ENCODE peak calls at places on chromosomes 1 and 21, in five cellular contexts. I, B, V, U and T are unnamed samples.

GRCh38 chr1:100510441-100510840 is 27.5 kb upstream of the GPR88 start:
- DNase-seq in I (no peak), B (no peak), V (no peak), U (no peak), T (peak)

GRCh38 chr1:165631403-165632151 is 543 bp downstream of the MGST3 start:
- DNase-seq in I (peak), B (peak), V (peak), U (peak), T (peak)

GRCh38 chr1:5408401-5408800 is 583.8 kb downstream of the NPHP4 start:
- DNase-seq in I (no peak), B (no peak), V (no peak), U (no peak), T (no peak)

GRCh38 chr1:165561257-165561656 is 17.5 kb downstream of the LRRC52 start:
- DNase-seq in I (no peak), B (no peak), V (no peak), U (no peak), T (no peak)

GRCh38 chr1:201377611-201378092 is at the start of gene TNNT2:
- DNase-seq in I (peak), B (peak), V (no peak), U (no peak), T (no peak)

GRCh38 chr1:213987876-213988638 is at the start of gene PROX1:
- DNase-seq in I (peak), B (peak), V (peak), U (peak), T (peak)

GRCh38 chr1:18481190-18481920 is 625 bp downstream of the KLHDC7A start:
- DNase-seq in I (no peak), B (no peak), V (no peak), U (peak), T (no peak)

GRCh38 chr1:87951852-87952251 is 623.2 kb downstream of the LMO4 start:
- DNase-seq in I (no peak), B (no peak), V (peak), U (no peak), T (peak)

GRCh38 chr1:182054698-182055326 is 6.7 kb downstream of the ZNF648 start:
- DNase-seq in I (peak), B (no peak), V (peak), U (no peak), T (peak)

GRCh38 chr1:111476761-111477309 is 3.1 kb downstream of the C1orf162 start:
- DNase-seq in I (no peak), B (no peak), V (no peak), U (no peak), T (no peak)

GRCh38 chr1:89546934-89547562 is 22.4 kb downstream of the LRRC8B start:
- DNase-seq in I (no peak), B (no peak), V (no peak), U (no peak), T (no peak)

GRCh38 chr21:42572906-42573495 is 59.3 kb downstream of the SLC37A1 start:
- DNase-seq in I (no peak), B (no peak), V (no peak), U (no peak), T (no peak)

GRCh38 chr1:84693009-84693408 is 2.7 kb upstream of the SSX2IP start:
- DNase-seq in I (peak), B (no peak), V (no peak), U (no peak), T (no peak)

GRCh38 chr1:26350701-26351590 is 3.0 kb downstream of the CRYBG2 start:
- DNase-seq in I (peak), B (no peak), V (no peak), U (no peak), T (no peak)

GRCh38 chr1:27522148-27522859 is 32.3 kb upstream of the WASF2 start:
- DNase-seq in I (no peak), B (no peak), V (peak), U (no peak), T (no peak)

GRCh38 chr1:147225193-147225730 is at the start of gene FMO5:
- DNase-seq in I (peak), B (peak), V (peak), U (no peak), T (peak)

GRCh38 chr1:180754453-180754852 is 122.6 kb downstream of the XPR1 start:
- DNase-seq in I (no peak), B (no peak), V (no peak), U (no peak), T (no peak)

GRCh38 chr1:243501002-243501401 is 245.2 kb downstream of the SDCCAG8 start:
- DNase-seq in I (no peak), B (no peak), V (peak), U (no peak), T (peak)

GRCh38 chr1:109425391-109425790 is 857 bp downstream of the PSMA5 start:
- DNase-seq in I (peak), B (no peak), V (peak), U (no peak), T (no peak)

GRCh38 chr21:17469727-17470126 is 43.1 kb upstream of the CXADR start:
- DNase-seq in I (no peak), B (no peak), V (no peak), U (no peak), T (no peak)

GRCh38 chr1:90721210-90722194 is 4.4 kb upstream of the BARHL2 start:
- DNase-seq in I (peak), B (no peak), V (peak), U (no peak), T (peak)

GRCh38 chr1:180269848-180270766 is 40.0 kb downstream of the LHX4 start:
- DNase-seq in I (no peak), B (no peak), V (peak), U (no peak), T (no peak)

GRCh38 chr1:18109058-18109755 is 1.6 kb downstream of the IGSF21 start:
- DNase-seq in I (no peak), B (no peak), V (peak), U (no peak), T (no peak)

GRCh38 chr21:15144026-15144425 is 79.2 kb upstream of the NRIP1 start:
- DNase-seq in I (no peak), B (no peak), V (no peak), U (no peak), T (no peak)

GRCh38 chr1:199124351-199124750 is 485.5 kb downstream of the PTPRC start:
- DNase-seq in I (peak), B (no peak), V (peak), U (no peak), T (no peak)

GRCh38 chr1:152225678-152226077 is 1.7 kb upstream of the HRNR start:
- DNase-seq in I (no peak), B (no peak), V (peak), U (no peak), T (no peak)
- H3K4me3 ChIP-seq in I (no peak), B (no peak), V (no peak), U (no peak), T (no peak)

GRCh38 chr21:33262921-33263320 is 3.2 kb upstream of the IL10RB start:
- DNase-seq in I (no peak), B (no peak), V (no peak), U (no peak), T (no peak)

GRCh38 chr21:33266784-33267135 is 593 bp downstream of the IL10RB start:
- DNase-seq in I (no peak), B (peak), V (peak), U (no peak), T (no peak)

GRCh38 chr21:33266050-33266783 is at the start of gene IL10RB:
- DNase-seq in I (peak), B (peak), V (peak), U (no peak), T (peak)

GRCh38 chr21:33265664-33266049 is 510 bp upstream of the IL10RB start:
- DNase-seq in I (peak), B (peak), V (peak), U (no peak), T (no peak)

DNA sequence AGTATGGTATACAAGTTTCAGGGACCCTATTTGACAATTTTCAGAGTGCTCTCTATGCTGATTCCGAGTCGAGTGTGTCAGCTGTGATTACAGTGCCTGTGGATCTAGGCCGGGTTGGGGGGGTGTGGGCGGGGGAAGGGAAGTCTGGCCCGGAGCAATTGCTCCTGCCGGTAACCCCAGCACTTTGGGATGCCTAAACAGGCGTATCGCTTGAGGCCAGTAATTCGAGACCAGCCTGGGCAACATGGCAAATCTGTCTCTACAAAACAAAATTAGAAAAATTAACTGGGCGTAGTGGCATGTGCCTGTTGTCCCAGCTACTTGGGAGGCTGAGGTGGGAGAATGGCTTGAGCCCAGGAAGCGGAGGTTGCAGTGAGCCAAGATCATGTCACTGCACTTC is 1.6 kb upstream of the IL10RB start:
- DNase-seq in I (no peak), B (no peak), V (no peak), U (no peak), T (no peak)
- H3K4me3 ChIP-seq in I (no peak), B (no peak), V (no peak), U (no peak), T (no peak)

GRCh38 chr1:63818567-63819340 is 44.9 kb downstream of the ROR1 start:
- DNase-seq in I (no peak), B (no peak), V (peak), U (no peak), T (peak)

GRCh38 chr1:63819795-63820194 is 46.0 kb downstream of the ROR1 start:
- DNase-seq in I (no peak), B (no peak), V (no peak), U (no peak), T (no peak)

GRCh38 chr1:63822540-63822939 is 48.7 kb downstream of the ROR1 start:
- DNase-seq in I (no peak), B (no peak), V (no peak), U (no peak), T (no peak)

GRCh38 chr1:63824386-63824898 is 50.6 kb downstream of the ROR1 start:
- DNase-seq in I (no peak), B (no peak), V (peak), U (no peak), T (no peak)

DNA sequence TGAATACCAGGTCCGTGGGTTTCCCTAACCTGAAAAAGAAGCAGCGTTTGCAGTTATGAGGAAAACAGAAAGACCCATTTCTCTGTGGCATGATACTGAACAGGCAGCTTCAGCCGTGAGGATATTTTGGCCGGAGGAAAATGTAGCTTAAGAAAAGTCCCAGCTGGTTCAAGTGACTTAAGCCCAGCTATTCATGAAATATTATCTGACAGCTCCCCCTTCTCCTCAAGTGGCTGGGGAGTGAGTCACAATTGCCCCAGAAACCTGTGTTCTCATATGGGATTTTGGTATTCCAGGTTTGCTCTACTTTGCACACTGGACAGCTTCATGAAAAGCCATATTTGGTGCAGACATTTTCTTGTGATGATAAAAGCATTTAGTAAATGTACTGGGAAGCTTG is 47.8 kb downstream of the ROR1 start:
- DNase-seq in I (peak), B (no peak), V (peak), U (no peak), T (peak)
- H3K4me3 ChIP-seq in I (no peak), B (no peak), V (no peak), U (no peak), T (no peak)

GRCh38 chr1:174239541-174239940 is 80.2 kb downstream of the RABGAP1L start:
- DNase-seq in I (no peak), B (no peak), V (no peak), U (no peak), T (no peak)
- H3K4me3 ChIP-seq in I (peak), B (no peak), V (no peak), U (no peak), T (no peak)

GRCh38 chr1:179144621-179145020 is 62.8 kb downstream of the TOR3A start:
- DNase-seq in I (no peak), B (no peak), V (peak), U (no peak), T (no peak)

GRCh38 chr1:179145521-179145920 is 63.7 kb downstream of the TOR3A start:
- DNase-seq in I (no peak), B (no peak), V (no peak), U (no peak), T (no peak)

GRCh38 chr1:179143332-179143731 is 61.5 kb downstream of the TOR3A start:
- DNase-seq in I (peak), B (no peak), V (peak), U (peak), T (peak)

GRCh38 chr1:179142889-179143299 is 61.0 kb downstream of the TOR3A start:
- DNase-seq in I (peak), B (no peak), V (peak), U (peak), T (peak)

DNA sequence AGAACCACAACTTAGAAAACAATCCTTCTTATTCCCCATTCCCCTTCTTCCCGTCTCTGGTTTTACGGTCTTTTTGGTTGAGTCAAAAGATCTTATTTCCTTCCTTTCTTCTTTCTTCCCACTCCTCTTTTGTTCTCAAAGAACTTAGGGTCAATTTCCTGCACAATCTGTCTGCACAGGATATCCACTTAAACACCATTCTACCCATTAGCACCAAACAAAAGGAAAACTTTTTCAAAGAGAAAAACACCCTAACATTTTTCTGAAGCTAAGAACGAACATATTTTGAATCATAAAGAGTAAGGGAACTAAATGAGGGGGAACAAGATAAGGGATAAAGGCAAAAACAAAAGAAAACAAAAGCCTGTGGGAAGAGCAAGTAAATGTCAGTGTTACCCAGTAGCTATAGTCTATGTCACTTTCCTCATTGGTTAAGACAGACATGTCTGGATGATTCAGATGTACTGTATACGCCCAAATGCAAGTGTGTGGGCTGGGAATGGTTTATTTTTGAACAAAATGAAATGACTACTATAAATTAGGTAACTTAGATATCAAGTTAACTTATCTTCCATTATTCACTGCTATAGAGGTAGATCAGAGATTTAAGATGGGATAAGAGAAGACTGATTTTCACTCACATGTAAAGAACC is 59.8 kb downstream of the TOR3A start:
- DNase-seq in I (peak), B (no peak), V (peak), U (no peak), T (peak)
- H3K4me3 ChIP-seq in I (peak), B (peak), V (peak), U (peak), T (peak)

DNA sequence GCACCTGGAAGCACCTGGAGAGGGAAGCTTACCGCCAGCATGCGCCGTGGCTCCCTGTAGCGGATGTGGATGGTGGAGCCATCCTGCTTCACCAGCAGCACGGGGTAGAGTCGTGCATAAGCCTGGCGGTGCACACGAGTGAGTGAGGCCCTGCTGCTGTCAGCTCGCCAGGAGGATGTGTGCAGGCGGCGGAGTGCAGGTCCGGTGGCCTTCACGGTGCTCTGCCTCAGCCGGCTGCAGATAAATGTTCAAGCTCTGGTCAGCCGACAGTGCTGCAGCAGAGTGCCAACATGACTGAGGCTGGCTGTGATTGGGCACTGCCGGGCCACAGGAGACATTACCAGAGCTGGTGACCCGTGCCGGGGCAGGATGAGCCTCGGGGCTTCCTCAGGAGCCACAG is 1.5 kb downstream of the MRPL55 start:
- DNase-seq in I (no peak), B (no peak), V (no peak), U (no peak), T (no peak)
- H3K4me3 ChIP-seq in I (no peak), B (peak), V (no peak), U (no peak), T (no peak)

GRCh38 chr1:6424000-6424565 is 493 bp upstream of the ESPN start:
- DNase-seq in I (no peak), B (no peak), V (peak), U (no peak), T (no peak)
- H3K4me3 ChIP-seq in I (no peak), B (peak), V (no peak), U (peak), T (no peak)

DNA sequence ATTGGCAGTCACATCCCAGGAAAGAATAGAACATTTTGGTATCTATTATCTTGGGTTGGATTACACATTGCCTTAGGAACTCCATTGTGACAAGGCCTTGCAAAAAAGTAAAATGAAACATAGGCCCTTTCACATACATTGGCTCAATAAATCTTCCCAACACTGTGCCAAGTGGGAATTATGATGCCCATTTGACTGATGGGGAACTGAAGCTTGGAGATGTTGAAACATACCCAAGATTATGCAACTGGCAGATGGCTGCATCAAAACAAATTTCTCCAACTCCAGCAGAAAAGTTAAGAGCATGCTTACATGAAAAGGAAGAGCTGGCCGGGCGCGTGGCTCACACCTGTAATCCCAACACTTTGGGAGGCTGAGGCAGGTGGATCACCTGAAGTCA is 26.9 kb downstream of the PLEKHO1 start:
- DNase-seq in I (peak), B (no peak), V (no peak), U (no peak), T (peak)
- H3K4me3 ChIP-seq in I (no peak), B (no peak), V (no peak), U (no peak), T (no peak)

GRCh38 chr1:161421456-161421855 is 53.8 kb upstream of the CFAP126 start:
- DNase-seq in I (no peak), B (no peak), V (no peak), U (no peak), T (no peak)
- H3K4me3 ChIP-seq in I (no peak), B (peak), V (peak), U (no peak), T (no peak)

DNA sequence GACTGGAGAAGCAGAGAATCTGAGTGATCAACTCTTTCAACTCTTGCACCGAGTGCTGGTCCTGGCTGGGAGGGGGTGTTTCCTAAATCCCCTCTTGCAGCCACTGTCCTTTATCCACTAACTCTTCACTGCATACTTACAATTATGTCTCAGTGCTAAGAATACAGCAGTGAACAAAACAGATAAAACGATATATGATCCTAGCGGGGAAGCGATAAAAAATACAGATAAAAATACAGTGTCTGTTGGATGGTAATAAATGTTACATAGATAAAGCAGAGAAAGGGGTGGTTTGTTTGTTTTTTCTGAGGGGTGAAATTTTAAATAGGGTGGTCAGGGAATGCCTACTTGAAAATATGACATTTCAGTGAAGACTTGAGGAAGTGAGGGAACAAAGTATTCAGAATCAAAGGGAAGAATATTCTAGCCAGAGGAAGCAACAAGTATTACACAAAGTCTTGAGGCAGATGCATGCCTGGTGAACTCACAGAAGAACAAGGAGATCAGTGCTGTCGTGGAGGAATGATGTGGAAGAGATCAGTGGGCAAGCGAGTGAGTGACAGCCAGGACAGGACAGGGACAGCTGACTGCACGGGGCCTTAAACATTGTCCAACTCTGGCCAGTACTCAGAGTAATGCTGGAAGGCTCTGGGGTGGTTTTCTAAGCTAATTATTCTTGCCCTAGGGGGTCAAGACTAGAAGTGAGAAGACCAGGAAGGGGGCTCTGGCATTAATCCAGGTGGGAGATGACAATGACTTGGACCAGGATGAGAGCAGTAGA is 110.0 kb downstream of the APP start:
- DNase-seq in I (no peak), B (no peak), V (no peak), U (no peak), T (no peak)
- H3K4me3 ChIP-seq in I (no peak), B (no peak), V (no peak), U (no peak), T (no peak)